ENCODE peak calls at places on chromosome 18, in six cellular contexts. One of them, this sample, is unnamed.
A peak's percentile ranks its signal among the peaks of the same experiment; 100 is the strongest.

GRCh38 chr18:55861266-55861665 is 273.3 kb upstream of the TCF4 start:
- DNase-seq in GM12891: no peak
- DNase-seq in H1: no peak
- DNase-seq in HepG2: no peak
- DNase-seq in GM12878: no peak
- DNase-seq in K562: no peak
- DNase-seq in this sample: no peak

GRCh38 chr18:26440644-26441043 is 107.7 kb downstream of the KCTD1 start:
- DNase-seq in GM12891: no peak
- DNase-seq in HepG2: no peak
- DNase-seq in K562: no peak
- DNase-seq in H1: no peak
- DNase-seq in GM12878: no peak
- DNase-seq in this sample: no peak

GRCh38 chr18:63410792-63411191 is 11.5 kb downstream of the VPS4B start:
- DNase-seq in H1: no peak
- DNase-seq in GM12878: no peak
- DNase-seq in K562: no peak
- DNase-seq in HepG2: peak; percentile 67
- DNase-seq in GM12891: no peak
- DNase-seq in this sample: no peak

GRCh38 chr18:49725809-49726514 is 87.4 kb downstream of the ACAA2 start:
- DNase-seq in H1: peak; percentile 72
- DNase-seq in HepG2: peak; percentile 13
- DNase-seq in GM12891: no peak
- DNase-seq in GM12878: no peak
- DNase-seq in K562: peak; percentile 20
- DNase-seq in this sample: no peak

GRCh38 chr18:61833387-61833786 is 59.4 kb downstream of the RNF152 start:
- DNase-seq in GM12891: no peak
- DNase-seq in H1: no peak
- DNase-seq in K562: no peak
- DNase-seq in GM12878: peak; percentile 7
- DNase-seq in HepG2: no peak
- DNase-seq in this sample: no peak

GRCh38 chr18:60411715-60412114 is 39.1 kb upstream of the MC4R start:
- DNase-seq in GM12878: no peak
- DNase-seq in GM12891: no peak
- DNase-seq in K562: no peak
- DNase-seq in H1: no peak
- DNase-seq in HepG2: no peak
- DNase-seq in this sample: no peak

GRCh38 chr18:34031810-34032209 is 192.9 kb downstream of the NOL4 start:
- DNase-seq in GM12878: no peak
- DNase-seq in GM12891: no peak
- DNase-seq in K562: no peak
- DNase-seq in H1: no peak
- DNase-seq in HepG2: no peak
- DNase-seq in this sample: no peak

GRCh38 chr18:24727685-24728084 is 267.2 kb downstream of the HRH4 start:
- DNase-seq in HepG2: no peak
- DNase-seq in GM12891: no peak
- DNase-seq in GM12878: no peak
- DNase-seq in H1: peak; percentile 51
- DNase-seq in K562: no peak
- DNase-seq in this sample: no peak

GRCh38 chr18:48052291-48052840 is 121.9 kb upstream of the SMAD2 start:
- DNase-seq in GM12878: no peak
- DNase-seq in GM12891: no peak
- DNase-seq in K562: no peak
- DNase-seq in H1: no peak
- DNase-seq in HepG2: no peak
- DNase-seq in this sample: no peak

GRCh38 chr18:78939105-78939504 is 40.5 kb upstream of the SALL3 start:
- DNase-seq in K562: no peak
- DNase-seq in GM12878: no peak
- DNase-seq in H1: no peak
- DNase-seq in GM12891: peak; percentile 41
- DNase-seq in HepG2: no peak
- DNase-seq in this sample: no peak

GRCh38 chr18:48300463-48300961 is 108.7 kb downstream of the ZBTB7C start:
- DNase-seq in GM12891: no peak
- DNase-seq in HepG2: no peak
- DNase-seq in GM12878: no peak
- DNase-seq in K562: peak; percentile 10
- DNase-seq in H1: no peak
- DNase-seq in this sample: no peak

GRCh38 chr18:50143295-50143694 is 51.7 kb downstream of the MYO5B start:
- DNase-seq in HepG2: no peak
- DNase-seq in K562: no peak
- DNase-seq in GM12878: no peak
- DNase-seq in GM12891: no peak
- DNase-seq in H1: no peak
- DNase-seq in this sample: no peak

GRCh38 chr18:9104244-9104901 is 1.9 kb downstream of the NDUFV2 start:
- DNase-seq in HepG2: no peak
- DNase-seq in K562: no peak
- DNase-seq in GM12891: no peak
- DNase-seq in GM12878: no peak
- DNase-seq in H1: no peak
- DNase-seq in this sample: no peak

GRCh38 chr18:54503495-54503894 is 87.5 kb upstream of the DYNAP start:
- DNase-seq in H1: no peak
- DNase-seq in K562: no peak
- DNase-seq in GM12891: no peak
- DNase-seq in GM12878: no peak
- DNase-seq in HepG2: no peak
- DNase-seq in this sample: no peak

GRCh38 chr18:3998698-3999333 is 456.3 kb downstream of the DLGAP1 start:
- DNase-seq in K562: peak; percentile 23
- DNase-seq in HepG2: peak; percentile 14
- DNase-seq in GM12878: no peak
- DNase-seq in H1: no peak
- DNase-seq in GM12891: no peak
- DNase-seq in this sample: no peak

GRCh38 chr18:45658756-45659155 is 43.5 kb downstream of the SLC14A2 start:
- DNase-seq in H1: no peak
- DNase-seq in GM12878: no peak
- DNase-seq in HepG2: no peak
- DNase-seq in GM12891: no peak
- DNase-seq in K562: no peak
- DNase-seq in this sample: no peak

DNA sequence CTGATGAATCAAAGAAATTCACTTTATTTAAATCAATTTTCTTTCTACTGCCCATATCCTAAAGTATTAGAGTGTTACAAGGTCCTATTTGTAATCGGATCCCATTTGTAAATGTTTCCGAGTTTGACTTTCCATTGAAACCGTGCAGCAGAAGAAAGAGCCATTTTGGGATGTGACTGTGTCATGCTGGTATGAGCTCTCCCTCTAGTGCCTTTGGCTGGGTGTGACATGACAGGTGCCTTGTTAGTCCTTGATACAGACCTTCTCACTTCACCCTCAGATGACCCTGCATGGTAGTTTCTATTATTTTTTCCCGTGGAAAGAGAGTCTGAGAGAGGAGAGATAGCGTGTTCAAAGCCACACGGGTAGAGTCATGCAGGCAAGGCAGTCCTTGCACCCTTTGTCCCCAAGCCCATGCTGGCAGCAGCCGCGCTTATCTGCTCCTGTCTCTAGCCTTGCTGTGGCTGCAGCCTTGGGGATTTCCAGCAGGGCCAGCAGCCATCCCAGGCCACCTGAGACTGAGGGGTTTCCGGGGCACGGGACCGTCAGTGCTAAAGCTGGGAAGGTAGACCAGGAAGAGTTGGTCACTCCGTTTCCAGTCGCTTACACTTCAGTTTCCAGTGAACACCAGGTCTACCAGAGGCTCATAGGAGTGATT is 21.4 kb downstream of the CHMP1B start:
- DNase-seq in GM12878: no peak
- DNase-seq in HepG2: peak; percentile 71
- DNase-seq in K562: peak; percentile 63
- DNase-seq in H1: no peak
- DNase-seq in GM12891: no peak
- DNase-seq in this sample: no peak
- TF ChIP-seq POLR2AphosphoS5 in GM12878: no peak
- TF ChIP-seq POLR2AphosphoS5 in HepG2: no peak
- TF ChIP-seq POLR2AphosphoS5 in K562: no peak
- TF ChIP-seq POLR2AphosphoS5 in H1: no peak
- TF ChIP-seq POLR2AphosphoS5 in GM12891: no peak
- TF ChIP-seq POLR2AphosphoS5 in this sample: no peak

GRCh38 chr18:32624182-32624723 is 148.6 kb downstream of the KLHL14 start:
- DNase-seq in GM12878: no peak
- DNase-seq in HepG2: no peak
- DNase-seq in K562: no peak
- DNase-seq in GM12891: no peak
- DNase-seq in H1: no peak
- DNase-seq in this sample: no peak
- TF ChIP-seq POLR2A in GM12878: no peak
- TF ChIP-seq POLR2A in HepG2: no peak
- TF ChIP-seq POLR2A in K562: no peak
- TF ChIP-seq POLR2A in GM12891: no peak
- TF ChIP-seq POLR2A in H1: no peak
- TF ChIP-seq POLR2A in this sample: no peak

GRCh38 chr18:23177433-23178072 is 42.3 kb downstream of the CABLES1 start:
- DNase-seq in H1: no peak
- DNase-seq in GM12878: no peak
- DNase-seq in GM12891: no peak
- DNase-seq in HepG2: no peak
- DNase-seq in K562: no peak
- DNase-seq in this sample: no peak

GRCh38 chr18:23179416-23179815 is 44.1 kb downstream of the CABLES1 start:
- DNase-seq in GM12891: no peak
- DNase-seq in HepG2: no peak
- DNase-seq in GM12878: no peak
- DNase-seq in H1: no peak
- DNase-seq in K562: no peak
- DNase-seq in this sample: no peak

GRCh38 chr18:23176701-23177432 is 41.6 kb downstream of the CABLES1 start:
- DNase-seq in K562: no peak
- DNase-seq in GM12878: no peak
- DNase-seq in H1: no peak
- DNase-seq in HepG2: no peak
- DNase-seq in GM12891: no peak
- DNase-seq in this sample: no peak

GRCh38 chr18:23178201-23178600 is 42.9 kb downstream of the CABLES1 start:
- DNase-seq in K562: no peak
- DNase-seq in GM12878: no peak
- DNase-seq in H1: no peak
- DNase-seq in HepG2: no peak
- DNase-seq in GM12891: no peak
- DNase-seq in this sample: no peak

GRCh38 chr18:23178661-23179081 is 43.4 kb downstream of the CABLES1 start:
- DNase-seq in HepG2: peak; percentile 38
- DNase-seq in GM12878: no peak
- DNase-seq in H1: no peak
- DNase-seq in GM12891: no peak
- DNase-seq in K562: no peak
- DNase-seq in this sample: no peak
- TF ChIP-seq TAF1 in HepG2: no peak
- TF ChIP-seq TAF1 in GM12878: no peak
- TF ChIP-seq TAF1 in H1: no peak
- TF ChIP-seq TAF1 in GM12891: no peak
- TF ChIP-seq TAF1 in K562: no peak
- TF ChIP-seq TAF1 in this sample: no peak

DNA sequence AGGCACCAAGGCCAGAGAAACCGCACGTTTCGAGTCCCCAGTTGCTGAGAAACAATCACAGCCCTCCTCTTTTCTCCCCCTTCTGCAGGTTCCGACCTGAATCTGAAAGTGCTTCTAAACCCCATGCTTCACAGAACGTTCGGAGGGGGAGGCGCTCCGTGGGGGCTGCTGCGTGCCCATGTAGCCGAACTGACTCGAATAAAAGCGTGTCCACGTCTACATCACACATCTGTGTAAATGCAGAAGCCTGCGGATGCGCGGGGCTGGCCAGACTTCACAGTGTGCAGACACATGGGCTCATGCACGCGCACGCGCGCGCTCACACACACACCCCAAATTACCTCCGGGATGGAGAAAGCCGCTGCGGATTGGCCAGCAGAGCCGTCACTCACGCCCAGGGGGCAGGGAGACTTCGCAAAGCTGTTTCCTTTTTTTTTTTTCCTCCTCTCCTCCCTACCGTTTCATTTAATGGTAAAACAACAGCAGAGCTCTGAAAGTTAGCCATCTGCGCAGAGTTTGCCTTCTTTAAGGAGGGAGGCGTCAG is 2.3 kb downstream of the ZNF516 start:
- DNase-seq in HepG2: peak; percentile 95
- DNase-seq in H1: peak; percentile 100
- DNase-seq in K562: peak; percentile 87
- DNase-seq in GM12891: peak; percentile 81
- DNase-seq in GM12878: peak; percentile 94
- DNase-seq in this sample: peak; percentile 77
- TF ChIP-seq POLR2AphosphoS5 in HepG2: peak; percentile 73
- TF ChIP-seq POLR2AphosphoS5 in H1: peak; percentile 9
- TF ChIP-seq POLR2AphosphoS5 in K562: no peak
- TF ChIP-seq POLR2AphosphoS5 in GM12891: no peak
- TF ChIP-seq POLR2AphosphoS5 in GM12878: peak; percentile 60
- TF ChIP-seq POLR2AphosphoS5 in this sample: no peak

GRCh38 chr18:74587446-74587845 is 10.2 kb upstream of the ZNF407 start:
- DNase-seq in H1: no peak
- DNase-seq in GM12891: no peak
- DNase-seq in K562: no peak
- DNase-seq in GM12878: no peak
- DNase-seq in HepG2: no peak
- DNase-seq in this sample: no peak

GRCh38 chr18:74579704-74580103 is 18.0 kb upstream of the ZNF407 start:
- DNase-seq in GM12878: no peak
- DNase-seq in K562: no peak
- DNase-seq in HepG2: no peak
- DNase-seq in GM12891: no peak
- DNase-seq in H1: peak; percentile 55
- DNase-seq in this sample: no peak

GRCh38 chr18:74577019-74577418 is 20.7 kb upstream of the ZNF407 start:
- DNase-seq in K562: no peak
- DNase-seq in GM12878: no peak
- DNase-seq in HepG2: no peak
- DNase-seq in H1: no peak
- DNase-seq in GM12891: no peak
- DNase-seq in this sample: no peak

GRCh38 chr18:74582642-74583041 is 15.0 kb upstream of the ZNF407 start:
- DNase-seq in HepG2: no peak
- DNase-seq in H1: no peak
- DNase-seq in K562: no peak
- DNase-seq in GM12878: no peak
- DNase-seq in GM12891: no peak
- DNase-seq in this sample: no peak
- TF ChIP-seq POLR2A in HepG2: no peak
- TF ChIP-seq POLR2A in H1: no peak
- TF ChIP-seq POLR2A in K562: no peak
- TF ChIP-seq POLR2A in GM12878: no peak
- TF ChIP-seq POLR2A in GM12891: no peak
- TF ChIP-seq POLR2A in this sample: no peak

DNA sequence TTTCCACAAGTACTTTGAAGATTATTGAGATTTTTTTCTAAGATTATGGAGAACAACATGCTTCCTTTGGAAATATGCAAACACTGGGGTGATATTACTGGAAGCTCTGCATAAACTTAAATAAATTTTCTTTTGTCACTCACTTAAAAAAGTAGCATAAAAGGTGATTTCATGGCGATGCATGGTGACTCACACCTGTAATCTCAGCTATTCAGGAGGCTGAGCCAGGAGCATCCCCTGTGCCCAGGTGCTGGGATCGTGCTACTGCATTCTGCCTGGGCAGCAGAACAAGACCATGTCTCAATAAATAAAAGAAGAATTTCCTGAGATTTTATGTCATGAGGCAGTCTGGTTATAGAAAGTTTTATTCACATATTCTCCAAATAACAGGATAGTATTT is 679.1 kb upstream of the CDH2 start:
- DNase-seq in GM12878: no peak
- DNase-seq in K562: no peak
- DNase-seq in GM12891: no peak
- DNase-seq in H1: no peak
- DNase-seq in HepG2: no peak
- DNase-seq in this sample: no peak
- TF ChIP-seq TAF1 in GM12878: no peak
- TF ChIP-seq TAF1 in K562: no peak
- TF ChIP-seq TAF1 in GM12891: no peak
- TF ChIP-seq TAF1 in H1: no peak
- TF ChIP-seq TAF1 in HepG2: no peak
- TF ChIP-seq TAF1 in this sample: no peak

This sample was measured in GM12892.